ENCODE peak calls at places on chromosomes 12 and 14, in six cellular contexts. T is NCI-H2029 treated with DMSO at 0.1 percent for 48 hours; P is stimulated activated CD4-positive, alpha-beta T cell treated with anti-CD3 and anti-CD28 coated beads, TNF-alpha, amount 100 ng/mL, for 1 hour; J is activated naive CD4-positive, alpha-beta T cell treated with anti-CD3 and anti-CD28 coated beads, Interleukin-2, amount 50 U/mL, for 16 hours; B is LHCN-M2; F is fibroblast of the conjunctiva. Q is an unnamed sample.

GRCh38 chr14:56217380-56218045 is 99.3 kb downstream of the PELI2 start:
- DNase-seq in T (no peak), P (no peak), J (no peak), B (no peak), F (no peak), Q (no peak)

GRCh38 chr12:120331390-120331789 is 3.8 kb upstream of the PLA2G1B start:
- DNase-seq in T (no peak), P (no peak), J (no peak), B (no peak), F (no peak), Q (no peak)

GRCh38 chr12:79848321-79848720 is 86.6 kb downstream of the PPP1R12A start:
- DNase-seq in T (no peak), P (no peak), J (no peak), B (no peak), F (no peak), Q (no peak)

GRCh38 chr14:22333408-22334274 is 255.4 kb downstream of the DAD1 start:
- DNase-seq in T (no peak), P (no peak), J (no peak), B (peak), F (no peak), Q (no peak)

GRCh38 chr14:101709533-101709881 is 52.0 kb upstream of the PPP2R5C start:
- DNase-seq in T (no peak), P (no peak), J (no peak), B (no peak), F (no peak), Q (no peak)

GRCh38 chr12:43147893-43148292 is 404.1 kb downstream of the ADAMTS20 start:
- DNase-seq in T (no peak), P (no peak), J (no peak), B (peak), F (no peak), Q (no peak)

GRCh38 chr12:44287545-44287944 is 451.7 kb downstream of the TMEM117 start:
- DNase-seq in T (no peak), P (no peak), J (no peak), B (peak), F (no peak), Q (no peak)

GRCh38 chr12:65510584-65511050 is 232.1 kb downstream of the MSRB3 start:
- DNase-seq in T (no peak), P (no peak), J (no peak), B (no peak), F (no peak), Q (no peak)

GRCh38 chr12:132807295-132808222 is 21.1 kb downstream of the GOLGA3 start:
- DNase-seq in T (no peak), P (no peak), J (no peak), B (no peak), F (no peak), Q (peak)

GRCh38 chr12:54294152-54294913 is 6.5 kb downstream of the NFE2 start:
- DNase-seq in T (peak), P (peak), J (peak), B (peak), F (no peak), Q (no peak)

GRCh38 chr14:104753528-104754212 is 723 bp downstream of the SIVA1 start:
- DNase-seq in T (no peak), P (no peak), J (no peak), B (no peak), F (no peak), Q (no peak)

GRCh38 chr14:101619484-101619883 is 58.2 kb downstream of the DIO3 start:
- DNase-seq in T (no peak), P (no peak), J (no peak), B (no peak), F (no peak), Q (no peak)

GRCh38 chr14:99574099-99574880 is 29.7 kb downstream of the CCDC85C start:
- DNase-seq in T (no peak), P (no peak), J (no peak), B (no peak), F (no peak), Q (no peak)

GRCh38 chr14:76313303-76313702 is 62.6 kb upstream of the ESRRB start:
- DNase-seq in T (no peak), P (no peak), J (no peak), B (no peak), F (no peak), Q (no peak)

GRCh38 chr12:48078901-48079300 is 27.0 kb downstream of the SENP1 start:
- DNase-seq in T (no peak), P (no peak), J (no peak), B (peak), F (peak), Q (no peak)

GRCh38 chr12:86081798-86082197 is 174.4 kb downstream of the MGAT4C start:
- DNase-seq in T (no peak), P (no peak), J (no peak), B (no peak), F (no peak), Q (no peak)

Q was measured in D721Med.